ENCODE peak calls at places on chromosomes 5 and 9, in four cellular contexts. B is IMR-90, H is transverse colon, V is HepG2. P is an unnamed sample.

GRCh38 chr5:54703091-54703490 is 185.5 kb downstream of the SNX18 start:
- DNase-seq in B (peak; percentile 93), H (no peak), V (no peak), P (no peak)

GRCh38 chr5:137611011-137611580 is 112.0 kb upstream of the SPOCK1 start:
- DNase-seq in B (no peak), H (no peak), V (no peak), P (no peak)

GRCh38 chr5:101045689-101046088 is 142.6 kb upstream of the ST8SIA4 start:
- DNase-seq in B (no peak), H (no peak), V (no peak), P (no peak)

GRCh38 chr5:165157209-165157608 is 1651.8 kb downstream of the MAT2B start:
- DNase-seq in B (no peak), H (no peak), V (no peak), P (no peak)

GRCh38 chr9:114995681-114996221 is 65.4 kb upstream of the TNFSF8 start:
- DNase-seq in B (no peak), H (no peak), V (no peak), P (peak; percentile 60)

GRCh38 chr5:39283231-39283818 is 64.0 kb upstream of the FYB1 start:
- DNase-seq in B (peak; percentile 76), H (peak; percentile 26), V (peak; percentile 67), P (no peak)

GRCh38 chr5:81017320-81017719 is 57.2 kb downstream of the RASGRF2 start:
- DNase-seq in B (no peak), H (no peak), V (no peak), P (no peak)

GRCh38 chr5:88394531-88395185 is 126.0 kb upstream of the TMEM161B start:
- DNase-seq in B (no peak), H (no peak), V (no peak), P (no peak)

GRCh38 chr9:123507992-123508391 is 152.0 kb downstream of the CRB2 start:
- DNase-seq in B (peak; percentile 21), H (no peak), V (no peak), P (no peak)

GRCh38 chr9:79287152-79287766 is 284.5 kb upstream of the TLE4 start:
- DNase-seq in B (no peak), H (no peak), V (no peak), P (no peak)

GRCh38 chr5:96293966-96294886 is 138.8 kb downstream of the PCSK1 start:
- DNase-seq in B (peak; percentile 82), H (no peak), V (no peak), P (no peak)

GRCh38 chr9:88272986-88273385 is 115.3 kb upstream of the SPIN1 start:
- DNase-seq in B (no peak), H (no peak), V (no peak), P (no peak)

GRCh38 chr9:127130661-127131538 is 8.5 kb upstream of the ANGPTL2 start:
- DNase-seq in B (peak; percentile 97), H (peak; percentile 44), V (peak; percentile 40), P (no peak)

GRCh38 chr5:95781101-95781583 is 41.4 kb downstream of the GLRX start:
- DNase-seq in B (peak; percentile 85), H (peak; percentile 86), V (peak; percentile 73), P (peak; percentile 89)

GRCh38 chr5:81826128-81826527 is 75.2 kb upstream of the SSBP2 start:
- DNase-seq in B (peak; percentile 23), H (no peak), V (no peak), P (no peak)

GRCh38 chr5:142869883-142870282 is 99.7 kb downstream of the ARHGAP26 start:
- DNase-seq in B (peak; percentile 11), H (peak; percentile 63), V (no peak), P (peak; percentile 51)

GRCh38 chr5:81151546-81151945 is 81.6 kb upstream of the CKMT2 start:
- DNase-seq in B (peak; percentile 92), H (no peak), V (no peak), P (no peak)

GRCh38 chr5:55101556-55102276 is 730 bp upstream of the GZMA start:
- DNase-seq in B (no peak), H (no peak), V (no peak), P (no peak)

GRCh38 chr9:80146466-80146865 is 574.7 kb downstream of the TLE4 start:
- DNase-seq in B (peak; percentile 16), H (no peak), V (no peak), P (no peak)

GRCh38 chr9:127897194-127897692 is 2.2 kb downstream of the ST6GALNAC6 start:
- DNase-seq in B (peak; percentile 77), H (peak; percentile 74), V (peak; percentile 95), P (peak; percentile 80)

GRCh38 chr9:126000731-126001580 is 253.8 kb downstream of the PBX3 start:
- DNase-seq in B (no peak), H (no peak), V (no peak), P (no peak)

GRCh38 chr9:130500340-130500771 is 55.6 kb downstream of the ASS1 start:
- DNase-seq in B (no peak), H (peak; percentile 33), V (no peak), P (no peak)

GRCh38 chr9:89544280-89544664 is 46.4 kb upstream of the SEMA4D start:
- DNase-seq in B (no peak), H (no peak), V (no peak), P (no peak)

GRCh38 chr9:112777914-112778313 is 27.4 kb downstream of the SNX30 start:
- DNase-seq in B (peak; percentile 38), H (no peak), V (no peak), P (no peak)

GRCh38 chr5:167629634-167630033 is 661.8 kb upstream of the WWC1 start:
- DNase-seq in B (no peak), H (no peak), V (no peak), P (no peak)

GRCh38 chr9:114487607-114488300 is 17.5 kb downstream of the WHRN start:
- DNase-seq in B (peak; percentile 69), H (peak; percentile 73), V (peak; percentile 71), P (peak; percentile 69)

GRCh38 chr5:115816226-115817042 is at the start of gene CDO1:
- DNase-seq in B (peak; percentile 59), H (peak; percentile 8), V (no peak), P (no peak)

GRCh38 chr5:34001231-34001935 is 6.5 kb downstream of the AMACR start:
- DNase-seq in B (peak; percentile 61), H (peak; percentile 39), V (peak; percentile 39), P (peak; percentile 78)

GRCh38 chr5:113614191-113614590 is 100.7 kb downstream of the YTHDC2 start:
- DNase-seq in B (peak; percentile 35), H (no peak), V (no peak), P (no peak)

GRCh38 chr9:137550958-137551655 is 572 bp upstream of the MRPL41 start:
- DNase-seq in B (peak; percentile 44), H (no peak), V (peak; percentile 80), P (no peak)

GRCh38 chr5:138603521-138603920 is 28.3 kb upstream of the HSPA9 start:
- DNase-seq in B (peak; percentile 67), H (no peak), V (no peak), P (no peak)

GRCh38 chr5:76152161-76152560 is 69.0 kb downstream of the SV2C start:
- DNase-seq in B (no peak), H (no peak), V (no peak), P (no peak)
- H3K27ac ChIP-seq in B (no peak overlapping the region), H (no peak overlapping the region), V (no peak overlapping the region), P (no peak overlapping the region)

GRCh38 chr5:56612759-56613158 is 202.6 kb upstream of the MAP3K1 start:
- DNase-seq in B (no peak), H (no peak), V (no peak), P (no peak)
- H3K4me1 ChIP-seq in B (peaks cover 14% of the 10 kb centered on the region), H (peaks cover 5% of the 10 kb centered on the region), V (peaks cover 6% of the 10 kb centered on the region), P (peaks cover 11% of the 10 kb centered on the region)

GRCh38 chr9:103104101-103104500 is 109.0 kb downstream of the CYLC2 start:
- DNase-seq in B (no peak), H (no peak), V (no peak), P (no peak)
- TF ChIP-seq POLR2A in B (no peak), H (no peak), V (no peak), P (no peak)

DNA sequence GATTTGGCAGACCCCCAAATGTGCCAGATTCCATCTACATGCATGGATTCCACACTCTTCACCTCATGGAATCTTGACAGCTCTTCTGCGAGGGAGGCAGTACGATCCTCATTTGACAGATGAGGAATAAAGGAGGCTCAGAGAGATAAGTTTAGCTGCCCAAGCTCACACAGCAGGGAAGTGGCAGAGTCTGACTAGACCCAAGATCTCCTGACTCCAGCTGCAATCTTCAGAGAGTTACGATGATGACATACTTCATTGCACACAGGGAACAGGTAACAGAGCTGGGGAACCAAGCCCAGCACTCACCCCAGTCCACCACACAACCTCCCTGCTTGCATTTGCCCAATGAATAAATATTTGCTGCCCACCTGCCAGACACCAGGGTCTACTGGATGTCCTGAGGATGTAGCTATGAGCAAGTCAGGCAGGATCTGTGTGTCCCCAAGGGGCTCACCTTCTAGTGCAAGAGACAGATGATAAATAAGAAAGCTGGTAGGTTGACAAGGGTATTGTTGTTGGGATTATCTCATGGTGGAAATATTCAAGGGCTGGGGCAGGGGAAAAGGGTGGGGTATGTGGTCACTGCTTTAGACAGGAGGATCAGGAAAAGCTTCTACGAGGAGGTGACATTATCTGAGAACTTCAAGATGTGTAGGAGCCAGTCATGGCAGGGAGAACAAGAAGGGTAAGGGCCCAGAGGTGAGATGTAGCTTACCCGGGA is 28.7 kb upstream of the CPEB4 start:
- DNase-seq in B (no peak), H (no peak), V (no peak), P (no peak)
- H3K27ac ChIP-seq in B (no peak overlapping the region), H (peak overlapping the region; percentile 25), V (no peak overlapping the region), P (peak overlapping the region; percentile 76)

GRCh38 chr9:14308751-14309140 is 5.2 kb downstream of the NFIB start:
- DNase-seq in B (no peak), H (no peak), V (no peak), P (no peak)

GRCh38 chr9:14304242-14304641 is 9.7 kb downstream of the NFIB start:
- DNase-seq in B (no peak), H (no peak), V (no peak), P (no peak)

GRCh38 chr9:14306672-14307646 is 7.0 kb downstream of the NFIB start:
- DNase-seq in B (peak; percentile 3), H (no peak), V (no peak), P (no peak)

GRCh38 chr9:14307989-14308750 is 5.8 kb downstream of the NFIB start:
- DNase-seq in B (no peak), H (no peak), V (no peak), P (peak; percentile 46)

GRCh38 chr9:14306188-14306587 is 7.8 kb downstream of the NFIB start:
- DNase-seq in B (no peak), H (no peak), V (no peak), P (no peak)
- H3K4me1 ChIP-seq in B (no peaks in the 10 kb centered on the region), H (peaks cover 26% of the 10 kb centered on the region), V (peaks cover 42% of the 10 kb centered on the region), P (peaks cover 30% of the 10 kb centered on the region)

DNA sequence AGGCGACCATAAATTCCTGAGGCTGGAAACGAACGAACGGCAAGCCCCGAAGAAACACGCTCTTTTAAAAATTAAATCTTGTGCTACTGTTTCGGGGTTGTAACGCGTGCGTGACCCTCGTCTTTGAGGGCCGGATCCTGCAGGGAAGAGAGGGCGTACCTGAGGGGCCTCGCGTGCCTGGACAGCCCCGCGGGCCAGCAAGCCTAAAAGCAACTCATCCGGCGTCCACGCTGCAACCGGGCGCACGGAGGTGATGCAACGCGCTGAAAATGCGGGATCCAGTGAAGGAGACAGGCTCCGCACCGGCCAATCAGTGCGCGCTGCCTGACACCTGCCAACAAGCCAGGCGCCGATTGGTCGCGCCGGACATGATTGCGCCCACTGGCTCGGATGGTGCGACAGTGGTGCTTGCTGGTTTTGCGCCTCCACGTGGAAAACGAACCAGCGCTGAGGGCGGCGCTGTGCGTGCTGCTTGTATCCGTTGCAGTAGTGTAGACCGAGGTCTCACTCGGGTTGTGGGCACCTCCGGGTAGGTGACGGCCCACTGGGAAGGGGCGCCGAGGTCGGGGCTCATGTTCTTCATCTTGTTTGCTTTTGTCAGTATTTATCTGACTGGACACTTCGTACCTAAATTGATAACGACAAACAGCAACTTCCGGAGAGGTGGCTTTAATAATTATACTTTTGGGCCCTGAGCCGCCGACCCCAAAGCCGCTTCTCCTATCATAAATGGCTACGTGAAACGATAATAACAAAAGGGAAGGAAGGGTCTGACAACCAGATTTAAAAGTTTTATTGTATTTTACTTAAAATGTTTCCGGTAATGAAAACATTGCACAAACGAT is at the start of gene IARS1:
- DNase-seq in B (peak; percentile 98), H (peak; percentile 99), V (peak; percentile 96), P (peak; percentile 99)
- TF ChIP-seq POLR2A in B (peak; percentile 83), H (peak; percentile 73), V (peak; percentile 97), P (peak; percentile 14)